ENCODE peak calls at places on chromosomes 12 and 14, in eight cellular contexts. One of them, this sample, is unnamed.

GRCh38 chr12:121138284-121138683 is 5.6 kb downstream of the P2RX7 start:
- DNase-seq in fibroblast of the aortic adventitia: no peak
- DNase-seq in testis: peak
- DNase-seq in tibial artery: no peak
- DNase-seq in colonic mucosa: no peak
- DNase-seq in cardiac fibroblast: no peak
- DNase-seq in heart right ventricle: no peak
- DNase-seq in IMR-90: no peak
- DNase-seq in this sample: no peak

GRCh38 chr12:130796985-130797686 is 41.9 kb downstream of the STX2 start:
- DNase-seq in fibroblast of the aortic adventitia: no peak
- DNase-seq in testis: no peak
- DNase-seq in tibial artery: no peak
- DNase-seq in colonic mucosa: no peak
- DNase-seq in cardiac fibroblast: no peak
- DNase-seq in heart right ventricle: no peak
- DNase-seq in IMR-90: no peak
- DNase-seq in this sample: no peak

GRCh38 chr12:62604856-62605255 is 138.2 kb downstream of the MON2 start:
- DNase-seq in fibroblast of the aortic adventitia: peak
- DNase-seq in testis: no peak
- DNase-seq in tibial artery: no peak
- DNase-seq in colonic mucosa: no peak
- DNase-seq in cardiac fibroblast: peak
- DNase-seq in heart right ventricle: no peak
- DNase-seq in IMR-90: peak
- DNase-seq in this sample: peak

GRCh38 chr14:68628605-68629310 is 164.1 kb downstream of the ZFP36L1 start:
- DNase-seq in fibroblast of the aortic adventitia: no peak
- DNase-seq in testis: no peak
- DNase-seq in tibial artery: no peak
- DNase-seq in colonic mucosa: peak
- DNase-seq in cardiac fibroblast: no peak
- DNase-seq in heart right ventricle: no peak
- DNase-seq in IMR-90: no peak
- DNase-seq in this sample: no peak

GRCh38 chr12:39902823-39903222 is 203.1 kb downstream of the SLC2A13 start:
- DNase-seq in fibroblast of the aortic adventitia: no peak
- DNase-seq in testis: no peak
- DNase-seq in tibial artery: no peak
- DNase-seq in colonic mucosa: no peak
- DNase-seq in cardiac fibroblast: peak
- DNase-seq in heart right ventricle: no peak
- DNase-seq in IMR-90: no peak
- DNase-seq in this sample: peak

GRCh38 chr14:91415794-91416743 is 1.6 kb downstream of the CCDC88C start:
- DNase-seq in fibroblast of the aortic adventitia: no peak
- DNase-seq in testis: no peak
- DNase-seq in tibial artery: no peak
- DNase-seq in colonic mucosa: peak
- DNase-seq in cardiac fibroblast: no peak
- DNase-seq in heart right ventricle: no peak
- DNase-seq in IMR-90: no peak
- DNase-seq in this sample: no peak

GRCh38 chr12:101829639-101830390 is 944 bp downstream of the GNPTAB start:
- DNase-seq in fibroblast of the aortic adventitia: peak
- DNase-seq in testis: no peak
- DNase-seq in tibial artery: no peak
- DNase-seq in colonic mucosa: no peak
- DNase-seq in cardiac fibroblast: no peak
- DNase-seq in heart right ventricle: no peak
- DNase-seq in IMR-90: no peak
- DNase-seq in this sample: no peak

GRCh38 chr14:100861188-100861936 is 35.4 kb downstream of the MEG3 start:
- DNase-seq in fibroblast of the aortic adventitia: no peak
- DNase-seq in testis: no peak
- DNase-seq in tibial artery: no peak
- DNase-seq in colonic mucosa: no peak
- DNase-seq in cardiac fibroblast: no peak
- DNase-seq in heart right ventricle: no peak
- DNase-seq in IMR-90: no peak
- DNase-seq in this sample: peak

GRCh38 chr14:79571361-79571760 is 639.9 kb downstream of the DIO2 start:
- DNase-seq in fibroblast of the aortic adventitia: no peak
- DNase-seq in testis: no peak
- DNase-seq in tibial artery: no peak
- DNase-seq in colonic mucosa: no peak
- DNase-seq in cardiac fibroblast: no peak
- DNase-seq in heart right ventricle: no peak
- DNase-seq in IMR-90: no peak
- DNase-seq in this sample: no peak

GRCh38 chr12:113351089-113351488 is 7.3 kb upstream of the PLBD2 start:
- DNase-seq in fibroblast of the aortic adventitia: no peak
- DNase-seq in testis: no peak
- DNase-seq in tibial artery: no peak
- DNase-seq in colonic mucosa: no peak
- DNase-seq in cardiac fibroblast: no peak
- DNase-seq in heart right ventricle: no peak
- DNase-seq in IMR-90: no peak
- DNase-seq in this sample: no peak

GRCh38 chr12:67442896-67443295 is 173.7 kb downstream of the CAND1 start:
- DNase-seq in fibroblast of the aortic adventitia: no peak
- DNase-seq in testis: peak
- DNase-seq in tibial artery: no peak
- DNase-seq in colonic mucosa: no peak
- DNase-seq in cardiac fibroblast: no peak
- DNase-seq in heart right ventricle: no peak
- DNase-seq in IMR-90: no peak
- DNase-seq in this sample: no peak

GRCh38 chr14:105420141-105420975 is 731 bp downstream of the MTA1 start:
- DNase-seq in fibroblast of the aortic adventitia: no peak
- DNase-seq in testis: no peak
- DNase-seq in tibial artery: no peak
- DNase-seq in colonic mucosa: no peak
- DNase-seq in cardiac fibroblast: no peak
- DNase-seq in heart right ventricle: no peak
- DNase-seq in IMR-90: no peak
- DNase-seq in this sample: no peak

GRCh38 chr14:26190644-26191043 is 407.2 kb downstream of the NOVA1 start:
- DNase-seq in fibroblast of the aortic adventitia: peak
- DNase-seq in testis: no peak
- DNase-seq in tibial artery: no peak
- DNase-seq in colonic mucosa: no peak
- DNase-seq in cardiac fibroblast: peak
- DNase-seq in heart right ventricle: no peak
- DNase-seq in IMR-90: no peak
- DNase-seq in this sample: peak

GRCh38 chr14:103275000-103275399 is 59.0 kb upstream of the EIF5 start:
- DNase-seq in fibroblast of the aortic adventitia: no peak
- DNase-seq in testis: no peak
- DNase-seq in tibial artery: no peak
- DNase-seq in colonic mucosa: no peak
- DNase-seq in cardiac fibroblast: no peak
- DNase-seq in heart right ventricle: no peak
- DNase-seq in IMR-90: no peak
- DNase-seq in this sample: no peak

GRCh38 chr14:56995010-56995409 is 184.7 kb upstream of the OTX2 start:
- DNase-seq in fibroblast of the aortic adventitia: no peak
- DNase-seq in testis: no peak
- DNase-seq in tibial artery: no peak
- DNase-seq in colonic mucosa: no peak
- DNase-seq in cardiac fibroblast: no peak
- DNase-seq in heart right ventricle: no peak
- DNase-seq in IMR-90: no peak
- DNase-seq in this sample: no peak

GRCh38 chr12:121765573-121765972 is 27.9 kb downstream of the RHOF start:
- DNase-seq in fibroblast of the aortic adventitia: peak
- DNase-seq in testis: no peak
- DNase-seq in tibial artery: no peak
- DNase-seq in colonic mucosa: no peak
- DNase-seq in cardiac fibroblast: peak
- DNase-seq in heart right ventricle: no peak
- DNase-seq in IMR-90: peak
- DNase-seq in this sample: peak

GRCh38 chr14:104253901-104254353 is 115.5 kb downstream of the KIF26A start:
- DNase-seq in fibroblast of the aortic adventitia: no peak
- DNase-seq in testis: no peak
- DNase-seq in tibial artery: no peak
- DNase-seq in colonic mucosa: no peak
- DNase-seq in cardiac fibroblast: no peak
- DNase-seq in heart right ventricle: no peak
- DNase-seq in IMR-90: no peak
- DNase-seq in this sample: no peak

GRCh38 chr12:16524378-16524777 is 81.6 kb downstream of the LMO3 start:
- DNase-seq in fibroblast of the aortic adventitia: no peak
- DNase-seq in testis: no peak
- DNase-seq in tibial artery: no peak
- DNase-seq in colonic mucosa: no peak
- DNase-seq in cardiac fibroblast: peak
- DNase-seq in heart right ventricle: no peak
- DNase-seq in IMR-90: no peak
- DNase-seq in this sample: no peak

GRCh38 chr12:29073631-29074239 is 75.3 kb upstream of the FAR2 start:
- DNase-seq in fibroblast of the aortic adventitia: peak
- DNase-seq in testis: peak
- DNase-seq in tibial artery: no peak
- DNase-seq in colonic mucosa: peak
- DNase-seq in cardiac fibroblast: peak
- DNase-seq in heart right ventricle: no peak
- DNase-seq in IMR-90: peak
- DNase-seq in this sample: peak

GRCh38 chr14:52121441-52121840 is 52.6 kb upstream of the NID2 start:
- DNase-seq in fibroblast of the aortic adventitia: peak
- DNase-seq in testis: no peak
- DNase-seq in tibial artery: no peak
- DNase-seq in colonic mucosa: no peak
- DNase-seq in cardiac fibroblast: no peak
- DNase-seq in heart right ventricle: no peak
- DNase-seq in IMR-90: peak
- DNase-seq in this sample: peak

GRCh38 chr12:19553177-19553576 is 113.9 kb downstream of the AEBP2 start:
- DNase-seq in fibroblast of the aortic adventitia: no peak
- DNase-seq in testis: no peak
- DNase-seq in tibial artery: no peak
- DNase-seq in colonic mucosa: no peak
- DNase-seq in cardiac fibroblast: peak
- DNase-seq in heart right ventricle: no peak
- DNase-seq in IMR-90: no peak
- DNase-seq in this sample: no peak

GRCh38 chr12:109771746-109772621 is 58.4 kb downstream of the FAM222A start:
- DNase-seq in fibroblast of the aortic adventitia: no peak
- DNase-seq in testis: no peak
- DNase-seq in tibial artery: no peak
- DNase-seq in colonic mucosa: no peak
- DNase-seq in cardiac fibroblast: no peak
- DNase-seq in heart right ventricle: no peak
- DNase-seq in IMR-90: no peak
- DNase-seq in this sample: no peak

GRCh38 chr14:73462078-73462715 is 3.9 kb upstream of the NUMB start:
- DNase-seq in fibroblast of the aortic adventitia: peak
- DNase-seq in testis: peak
- DNase-seq in tibial artery: peak
- DNase-seq in colonic mucosa: peak
- DNase-seq in cardiac fibroblast: peak
- DNase-seq in heart right ventricle: peak
- DNase-seq in IMR-90: peak
- DNase-seq in this sample: peak

GRCh38 chr14:95185452-95186392 is 28.4 kb upstream of the DICER1 start:
- DNase-seq in fibroblast of the aortic adventitia: peak
- DNase-seq in testis: peak
- DNase-seq in tibial artery: peak
- DNase-seq in colonic mucosa: peak
- DNase-seq in cardiac fibroblast: peak
- DNase-seq in heart right ventricle: peak
- DNase-seq in IMR-90: peak
- DNase-seq in this sample: peak

GRCh38 chr14:21894003-21894897 is 220.6 kb upstream of the OR4E1 start:
- DNase-seq in fibroblast of the aortic adventitia: no peak
- DNase-seq in testis: peak
- DNase-seq in tibial artery: no peak
- DNase-seq in colonic mucosa: no peak
- DNase-seq in cardiac fibroblast: no peak
- DNase-seq in heart right ventricle: no peak
- DNase-seq in IMR-90: no peak
- DNase-seq in this sample: no peak
- TF ChIP-seq CTCF in fibroblast of the aortic adventitia: no peak
- TF ChIP-seq CTCF in testis: no peak
- TF ChIP-seq CTCF in tibial artery: no peak
- TF ChIP-seq CTCF in colonic mucosa: peak
- TF ChIP-seq CTCF in cardiac fibroblast: peak
- TF ChIP-seq CTCF in heart right ventricle: no peak
- TF ChIP-seq CTCF in IMR-90: no peak
- TF ChIP-seq CTCF in this sample: peak

GRCh38 chr12:68912916-68913315 is 20.1 kb downstream of the CPM start:
- DNase-seq in fibroblast of the aortic adventitia: no peak
- DNase-seq in testis: no peak
- DNase-seq in tibial artery: no peak
- DNase-seq in colonic mucosa: no peak
- DNase-seq in cardiac fibroblast: no peak
- DNase-seq in heart right ventricle: no peak
- DNase-seq in IMR-90: no peak
- DNase-seq in this sample: no peak
- TF ChIP-seq CTCF in fibroblast of the aortic adventitia: no peak
- TF ChIP-seq CTCF in testis: no peak
- TF ChIP-seq CTCF in tibial artery: no peak
- TF ChIP-seq CTCF in colonic mucosa: no peak
- TF ChIP-seq CTCF in cardiac fibroblast: no peak
- TF ChIP-seq CTCF in heart right ventricle: no peak
- TF ChIP-seq CTCF in IMR-90: no peak
- TF ChIP-seq CTCF in this sample: no peak

DNA sequence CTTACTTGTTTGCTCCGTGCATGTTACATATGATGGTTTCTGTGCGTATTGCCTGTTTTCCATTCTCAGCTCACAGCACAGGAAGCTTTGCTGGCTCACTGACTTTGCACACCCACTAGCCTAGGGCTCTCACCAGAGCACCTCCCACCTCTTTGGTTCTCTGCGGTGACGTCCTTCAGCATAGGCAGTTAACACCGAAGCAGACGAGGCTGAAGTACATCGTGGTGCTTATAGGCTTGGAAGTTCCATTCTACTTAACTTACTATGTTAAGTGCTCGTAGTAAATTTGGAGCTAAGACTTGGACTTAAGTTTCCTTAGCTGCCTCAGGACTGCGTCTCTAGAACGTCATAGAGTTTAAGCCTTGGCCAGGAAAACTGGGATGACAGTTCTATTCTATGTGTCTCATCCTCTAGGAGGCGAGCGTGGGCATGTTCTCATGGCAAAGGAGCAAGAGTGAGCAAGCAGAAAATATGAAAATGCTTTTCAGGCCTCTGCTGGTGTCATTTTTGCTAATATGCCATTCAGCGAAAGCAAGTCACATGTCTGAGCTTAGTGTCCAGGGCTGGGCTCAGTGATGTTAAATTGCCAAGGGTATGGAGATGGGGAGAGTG is 57.4 kb downstream of the NRXN3 start:
- DNase-seq in fibroblast of the aortic adventitia: no peak
- DNase-seq in testis: no peak
- DNase-seq in tibial artery: no peak
- DNase-seq in colonic mucosa: no peak
- DNase-seq in cardiac fibroblast: no peak
- DNase-seq in heart right ventricle: no peak
- DNase-seq in IMR-90: no peak
- DNase-seq in this sample: peak
- TF ChIP-seq CTCF in fibroblast of the aortic adventitia: no peak
- TF ChIP-seq CTCF in testis: no peak
- TF ChIP-seq CTCF in tibial artery: no peak
- TF ChIP-seq CTCF in colonic mucosa: no peak
- TF ChIP-seq CTCF in cardiac fibroblast: no peak
- TF ChIP-seq CTCF in heart right ventricle: no peak
- TF ChIP-seq CTCF in IMR-90: no peak
- TF ChIP-seq CTCF in this sample: peak

GRCh38 chr12:4353785-4354208 is 25.7 kb downstream of the FGF23 start:
- DNase-seq in fibroblast of the aortic adventitia: peak
- DNase-seq in testis: no peak
- DNase-seq in tibial artery: no peak
- DNase-seq in colonic mucosa: no peak
- DNase-seq in cardiac fibroblast: peak
- DNase-seq in heart right ventricle: no peak
- DNase-seq in IMR-90: no peak
- DNase-seq in this sample: peak
- TF ChIP-seq CTCF in fibroblast of the aortic adventitia: peak
- TF ChIP-seq CTCF in testis: peak
- TF ChIP-seq CTCF in tibial artery: peak
- TF ChIP-seq CTCF in colonic mucosa: peak
- TF ChIP-seq CTCF in cardiac fibroblast: peak
- TF ChIP-seq CTCF in heart right ventricle: peak
- TF ChIP-seq CTCF in IMR-90: peak
- TF ChIP-seq CTCF in this sample: peak

This sample was measured in fibroblast of mammary gland.